ENCODE peak calls at places on chromosome X, in nine cellular contexts. One of them, this sample, is unnamed.

GRCh38 chrX:19448077-19448476 is 67.2 kb downstream of the MAP3K15 start:
- DNase-seq in transverse colon: no peak
- DNase-seq in astrocyte of the spinal cord: no peak
- DNase-seq in sigmoid colon: no peak
- DNase-seq in AG09309: no peak
- DNase-seq in Peyer's patch: no peak
- DNase-seq in pancreas: no peak
- DNase-seq in HepG2: peak; percentile 15
- DNase-seq in IMR-90: no peak
- DNase-seq in this sample: no peak

GRCh38 chrX:69163936-69164741 is 1.1 kb downstream of the PJA1 start:
- DNase-seq in transverse colon: peak; percentile 27
- DNase-seq in astrocyte of the spinal cord: no peak
- DNase-seq in sigmoid colon: no peak
- DNase-seq in AG09309: no peak
- DNase-seq in Peyer's patch: peak; percentile 72
- DNase-seq in pancreas: no peak
- DNase-seq in HepG2: no peak
- DNase-seq in IMR-90: no peak
- DNase-seq in this sample: peak; percentile 5

GRCh38 chrX:45628041-45628440 is 427.4 kb upstream of the DIPK2B start:
- DNase-seq in transverse colon: no peak
- DNase-seq in astrocyte of the spinal cord: no peak
- DNase-seq in sigmoid colon: no peak
- DNase-seq in AG09309: no peak
- DNase-seq in Peyer's patch: no peak
- DNase-seq in pancreas: no peak
- DNase-seq in HepG2: no peak
- DNase-seq in IMR-90: peak; percentile 48
- DNase-seq in this sample: no peak

GRCh38 chrX:8288590-8288989 is 117.5 kb upstream of the VCX2 start:
- DNase-seq in transverse colon: no peak
- DNase-seq in astrocyte of the spinal cord: no peak
- DNase-seq in sigmoid colon: no peak
- DNase-seq in AG09309: no peak
- DNase-seq in Peyer's patch: no peak
- DNase-seq in pancreas: no peak
- DNase-seq in HepG2: no peak
- DNase-seq in IMR-90: no peak
- DNase-seq in this sample: no peak

GRCh38 chrX:50567636-50568035 is 97.0 kb upstream of the DGKK start:
- DNase-seq in transverse colon: no peak
- DNase-seq in astrocyte of the spinal cord: no peak
- DNase-seq in sigmoid colon: no peak
- DNase-seq in AG09309: no peak
- DNase-seq in Peyer's patch: no peak
- DNase-seq in pancreas: no peak
- DNase-seq in HepG2: no peak
- DNase-seq in IMR-90: no peak
- DNase-seq in this sample: no peak

GRCh38 chrX:1134156-1134555 is 78.3 kb downstream of the CRLF2 start:
- DNase-seq in transverse colon: no peak
- DNase-seq in astrocyte of the spinal cord: no peak
- DNase-seq in sigmoid colon: peak; percentile 28
- DNase-seq in AG09309: no peak
- DNase-seq in Peyer's patch: no peak
- DNase-seq in pancreas: peak; percentile 38
- DNase-seq in HepG2: no peak
- DNase-seq in IMR-90: no peak
- DNase-seq in this sample: no peak

GRCh38 chrX:72468607-72469006 is 104.0 kb downstream of the HDAC8 start:
- DNase-seq in transverse colon: no peak
- DNase-seq in astrocyte of the spinal cord: no peak
- DNase-seq in sigmoid colon: no peak
- DNase-seq in AG09309: no peak
- DNase-seq in Peyer's patch: no peak
- DNase-seq in pancreas: no peak
- DNase-seq in HepG2: no peak
- DNase-seq in IMR-90: no peak
- DNase-seq in this sample: no peak

GRCh38 chrX:66489339-66489738 is 149.5 kb downstream of the EDA2R start:
- DNase-seq in transverse colon: no peak
- DNase-seq in astrocyte of the spinal cord: no peak
- DNase-seq in sigmoid colon: no peak
- DNase-seq in AG09309: no peak
- DNase-seq in Peyer's patch: no peak
- DNase-seq in pancreas: no peak
- DNase-seq in HepG2: peak; percentile 0
- DNase-seq in IMR-90: no peak
- DNase-seq in this sample: no peak

GRCh38 chrX:2969021-2969420 is 37.3 kb upstream of the ARSH start:
- DNase-seq in transverse colon: no peak
- DNase-seq in astrocyte of the spinal cord: no peak
- DNase-seq in sigmoid colon: no peak
- DNase-seq in AG09309: no peak
- DNase-seq in Peyer's patch: no peak
- DNase-seq in pancreas: no peak
- DNase-seq in HepG2: no peak
- DNase-seq in IMR-90: no peak
- DNase-seq in this sample: no peak

GRCh38 chrX:97638621-97639020 is 754.9 kb downstream of the RPA4 start:
- DNase-seq in transverse colon: no peak
- DNase-seq in astrocyte of the spinal cord: no peak
- DNase-seq in sigmoid colon: no peak
- DNase-seq in AG09309: no peak
- DNase-seq in Peyer's patch: no peak
- DNase-seq in pancreas: no peak
- DNase-seq in HepG2: no peak
- DNase-seq in IMR-90: no peak
- DNase-seq in this sample: no peak

GRCh38 chrX:53047228-53047627 is 1.4 kb upstream of the GPR173 start:
- DNase-seq in transverse colon: no peak
- DNase-seq in astrocyte of the spinal cord: no peak
- DNase-seq in sigmoid colon: no peak
- DNase-seq in AG09309: no peak
- DNase-seq in Peyer's patch: no peak
- DNase-seq in pancreas: no peak
- DNase-seq in HepG2: no peak
- DNase-seq in IMR-90: peak; percentile 15
- DNase-seq in this sample: no peak

GRCh38 chrX:24148118-24148517 is 1.4 kb upstream of the ZFX start:
- DNase-seq in transverse colon: no peak
- DNase-seq in astrocyte of the spinal cord: peak; percentile 29
- DNase-seq in sigmoid colon: no peak
- DNase-seq in AG09309: no peak
- DNase-seq in Peyer's patch: no peak
- DNase-seq in pancreas: no peak
- DNase-seq in HepG2: no peak
- DNase-seq in IMR-90: peak; percentile 11
- DNase-seq in this sample: no peak

DNA sequence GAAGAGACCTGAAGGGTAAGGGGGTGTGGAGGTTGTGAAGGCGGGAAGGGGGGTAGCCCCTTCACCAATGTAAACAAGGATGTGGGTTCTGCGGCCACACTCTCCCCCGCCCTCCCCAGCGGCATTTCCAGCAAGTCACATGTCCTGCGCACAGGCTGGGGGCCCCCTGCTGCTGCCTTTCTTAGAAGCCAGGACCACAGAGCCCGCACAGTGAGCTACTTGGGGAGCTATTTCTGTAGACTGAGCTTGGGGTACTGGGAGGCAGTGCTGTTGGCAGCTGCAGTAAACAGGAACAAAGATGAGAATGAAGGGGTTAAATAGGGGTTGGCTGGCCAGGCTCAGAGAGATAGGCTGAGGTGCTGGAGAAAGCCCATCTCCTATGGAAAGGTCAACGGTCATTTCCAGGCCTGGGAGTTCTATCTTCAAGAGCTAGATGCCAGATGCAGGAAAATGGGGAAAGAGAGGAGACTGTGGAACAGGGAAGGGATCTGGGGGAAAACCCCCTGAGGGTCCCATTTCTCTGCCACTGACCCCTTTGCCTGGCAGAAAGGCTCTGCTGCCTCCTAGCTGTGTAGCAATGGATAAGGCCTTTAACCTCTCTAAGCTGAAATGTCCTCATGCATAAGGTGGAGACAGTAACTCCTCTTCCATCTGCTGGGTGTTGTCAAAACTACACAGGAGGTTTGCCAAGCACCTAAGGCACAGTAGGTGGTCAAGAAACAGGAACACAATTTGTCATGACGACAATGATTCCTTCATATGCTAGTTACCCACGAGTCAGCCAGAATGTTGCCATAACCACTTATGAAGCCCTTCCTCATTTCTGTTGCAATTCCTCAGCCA is 18.5 kb upstream of the PIM2 start:
- DNase-seq in transverse colon: peak; percentile 84
- DNase-seq in astrocyte of the spinal cord: peak; percentile 82
- DNase-seq in sigmoid colon: no peak
- DNase-seq in AG09309: no peak
- DNase-seq in Peyer's patch: peak; percentile 96
- DNase-seq in pancreas: no peak
- DNase-seq in HepG2: no peak
- DNase-seq in IMR-90: no peak
- DNase-seq in this sample: peak; percentile 9
- TF ChIP-seq CTCF in transverse colon: no peak
- TF ChIP-seq CTCF in astrocyte of the spinal cord: no peak
- TF ChIP-seq CTCF in sigmoid colon: no peak
- TF ChIP-seq CTCF in AG09309: no peak
- TF ChIP-seq CTCF in Peyer's patch: peak; percentile 16
- TF ChIP-seq CTCF in pancreas: no peak
- TF ChIP-seq CTCF in HepG2: peak; percentile 19
- TF ChIP-seq CTCF in IMR-90: no peak
- TF ChIP-seq CTCF in this sample: no peak

GRCh38 chrX:12115377-12115776 is 22.9 kb upstream of the FRMPD4 start:
- DNase-seq in transverse colon: no peak
- DNase-seq in astrocyte of the spinal cord: no peak
- DNase-seq in sigmoid colon: no peak
- DNase-seq in AG09309: no peak
- DNase-seq in Peyer's patch: no peak
- DNase-seq in pancreas: no peak
- DNase-seq in HepG2: no peak
- DNase-seq in IMR-90: no peak
- DNase-seq in this sample: no peak
- TF ChIP-seq CTCF in transverse colon: no peak
- TF ChIP-seq CTCF in astrocyte of the spinal cord: peak; percentile 11
- TF ChIP-seq CTCF in sigmoid colon: no peak
- TF ChIP-seq CTCF in AG09309: no peak
- TF ChIP-seq CTCF in Peyer's patch: no peak
- TF ChIP-seq CTCF in pancreas: no peak
- TF ChIP-seq CTCF in HepG2: no peak
- TF ChIP-seq CTCF in IMR-90: no peak
- TF ChIP-seq CTCF in this sample: no peak

GRCh38 chrX:16138108-16138427 is 14.7 kb downstream of the GRPR start:
- DNase-seq in transverse colon: no peak
- DNase-seq in astrocyte of the spinal cord: no peak
- DNase-seq in sigmoid colon: no peak
- DNase-seq in AG09309: no peak
- DNase-seq in Peyer's patch: no peak
- DNase-seq in pancreas: no peak
- DNase-seq in HepG2: peak; percentile 1
- DNase-seq in IMR-90: no peak
- DNase-seq in this sample: no peak
- TF ChIP-seq CTCF in transverse colon: no peak
- TF ChIP-seq CTCF in astrocyte of the spinal cord: no peak
- TF ChIP-seq CTCF in sigmoid colon: no peak
- TF ChIP-seq CTCF in AG09309: peak; percentile 25
- TF ChIP-seq CTCF in Peyer's patch: no peak
- TF ChIP-seq CTCF in pancreas: peak; percentile 6
- TF ChIP-seq CTCF in HepG2: peak; percentile 37
- TF ChIP-seq CTCF in IMR-90: no peak
- TF ChIP-seq CTCF in this sample: no peak

GRCh38 chrX:131778269-131779218 is 234.7 kb downstream of the OR13H1 start:
- DNase-seq in transverse colon: peak; percentile 79
- DNase-seq in astrocyte of the spinal cord: peak; percentile 83
- DNase-seq in sigmoid colon: peak; percentile 85
- DNase-seq in AG09309: no peak
- DNase-seq in Peyer's patch: peak; percentile 89
- DNase-seq in pancreas: no peak
- DNase-seq in HepG2: no peak
- DNase-seq in IMR-90: peak; percentile 76
- DNase-seq in this sample: no peak
- TF ChIP-seq CTCF in transverse colon: no peak
- TF ChIP-seq CTCF in astrocyte of the spinal cord: peak; percentile 24
- TF ChIP-seq CTCF in sigmoid colon: peak; percentile 44
- TF ChIP-seq CTCF in AG09309: peak; percentile 58
- TF ChIP-seq CTCF in Peyer's patch: no peak
- TF ChIP-seq CTCF in pancreas: no peak
- TF ChIP-seq CTCF in HepG2: no peak
- TF ChIP-seq CTCF in IMR-90: peak; percentile 62
- TF ChIP-seq CTCF in this sample: no peak

GRCh38 chrX:150049647-150050046 is 111.4 kb upstream of the EOLA2 start:
- DNase-seq in transverse colon: no peak
- DNase-seq in astrocyte of the spinal cord: no peak
- DNase-seq in sigmoid colon: no peak
- DNase-seq in AG09309: no peak
- DNase-seq in Peyer's patch: no peak
- DNase-seq in pancreas: no peak
- DNase-seq in HepG2: no peak
- DNase-seq in IMR-90: peak; percentile 54
- DNase-seq in this sample: no peak

GRCh38 chrX:150047818-150048217 is 109.5 kb upstream of the EOLA2 start:
- DNase-seq in transverse colon: no peak
- DNase-seq in astrocyte of the spinal cord: no peak
- DNase-seq in sigmoid colon: no peak
- DNase-seq in AG09309: no peak
- DNase-seq in Peyer's patch: no peak
- DNase-seq in pancreas: no peak
- DNase-seq in HepG2: no peak
- DNase-seq in IMR-90: no peak
- DNase-seq in this sample: no peak

GRCh38 chrX:150051096-150051495 is 112.8 kb upstream of the EOLA2 start:
- DNase-seq in transverse colon: no peak
- DNase-seq in astrocyte of the spinal cord: no peak
- DNase-seq in sigmoid colon: no peak
- DNase-seq in AG09309: no peak
- DNase-seq in Peyer's patch: no peak
- DNase-seq in pancreas: no peak
- DNase-seq in HepG2: no peak
- DNase-seq in IMR-90: no peak
- DNase-seq in this sample: no peak

GRCh38 chrX:150052226-150052625 is 113.9 kb upstream of the EOLA2 start:
- DNase-seq in transverse colon: no peak
- DNase-seq in astrocyte of the spinal cord: no peak
- DNase-seq in sigmoid colon: no peak
- DNase-seq in AG09309: no peak
- DNase-seq in Peyer's patch: no peak
- DNase-seq in pancreas: no peak
- DNase-seq in HepG2: no peak
- DNase-seq in IMR-90: no peak
- DNase-seq in this sample: no peak

GRCh38 chrX:150050387-150050786 is 112.1 kb upstream of the EOLA2 start:
- DNase-seq in transverse colon: no peak
- DNase-seq in astrocyte of the spinal cord: no peak
- DNase-seq in sigmoid colon: no peak
- DNase-seq in AG09309: no peak
- DNase-seq in Peyer's patch: no peak
- DNase-seq in pancreas: no peak
- DNase-seq in HepG2: no peak
- DNase-seq in IMR-90: no peak
- DNase-seq in this sample: no peak
- TF ChIP-seq CTCF in transverse colon: no peak
- TF ChIP-seq CTCF in astrocyte of the spinal cord: no peak
- TF ChIP-seq CTCF in sigmoid colon: no peak
- TF ChIP-seq CTCF in AG09309: no peak
- TF ChIP-seq CTCF in Peyer's patch: peak; percentile 12
- TF ChIP-seq CTCF in pancreas: no peak
- TF ChIP-seq CTCF in HepG2: peak; percentile 32
- TF ChIP-seq CTCF in IMR-90: no peak
- TF ChIP-seq CTCF in this sample: no peak

GRCh38 chrX:34275710-34276109 is 143.6 kb upstream of the FAM47A start:
- DNase-seq in transverse colon: no peak
- DNase-seq in astrocyte of the spinal cord: no peak
- DNase-seq in sigmoid colon: no peak
- DNase-seq in AG09309: no peak
- DNase-seq in Peyer's patch: no peak
- DNase-seq in pancreas: no peak
- DNase-seq in HepG2: no peak
- DNase-seq in IMR-90: no peak
- DNase-seq in this sample: no peak
- TF ChIP-seq CTCF in transverse colon: no peak
- TF ChIP-seq CTCF in astrocyte of the spinal cord: no peak
- TF ChIP-seq CTCF in sigmoid colon: no peak
- TF ChIP-seq CTCF in AG09309: no peak
- TF ChIP-seq CTCF in Peyer's patch: no peak
- TF ChIP-seq CTCF in pancreas: no peak
- TF ChIP-seq CTCF in HepG2: no peak
- TF ChIP-seq CTCF in IMR-90: no peak
- TF ChIP-seq CTCF in this sample: no peak

This sample was measured in prostate gland.